ENCODE peak calls at places on chromosomes 7 and 10, in eight cellular contexts. One of them, this sample, is unnamed.

GRCh38 chr10:104350146-104350635 is 3.4 kb upstream of the CFAP58 start:
- DNase-seq in colonic mucosa: peak; percentile 31
- DNase-seq in HEK293T: peak; percentile 59
- DNase-seq in activated naive CD8-positive, alpha-beta T cell treated with anti-CD3 and anti-CD28 coated beads, Interleukin-2, amount 50 U/mL, for 24 hours: no peak
- DNase-seq in iris pigment epithelial cell: peak; percentile 81
- DNase-seq in NCI-H460: peak; percentile 74
- DNase-seq in fibroblast of lung: peak; percentile 85
- DNase-seq in EH: peak; percentile 74
- DNase-seq in this sample: peak; percentile 59

GRCh38 chr10:35585356-35585755 is 19.8 kb upstream of the GJD4 start:
- DNase-seq in fibroblast of lung: no peak
- DNase-seq in HEK293T: no peak
- DNase-seq in activated naive CD8-positive, alpha-beta T cell treated with anti-CD3 and anti-CD28 coated beads, Interleukin-2, amount 50 U/mL, for 24 hours: no peak
- DNase-seq in NCI-H460: no peak
- DNase-seq in iris pigment epithelial cell: no peak
- DNase-seq in colonic mucosa: no peak
- DNase-seq in EH: no peak
- DNase-seq in this sample: no peak

GRCh38 chr10:42618424-42618823 is 19.9 kb downstream of the ZNF33B start:
- DNase-seq in colonic mucosa: no peak
- DNase-seq in iris pigment epithelial cell: no peak
- DNase-seq in EH: no peak
- DNase-seq in fibroblast of lung: no peak
- DNase-seq in HEK293T: no peak
- DNase-seq in activated naive CD8-positive, alpha-beta T cell treated with anti-CD3 and anti-CD28 coated beads, Interleukin-2, amount 50 U/mL, for 24 hours: no peak
- DNase-seq in NCI-H460: no peak
- DNase-seq in this sample: no peak

GRCh38 chr10:86263907-86264306 is 102.7 kb downstream of the GRID1 start:
- DNase-seq in HEK293T: no peak
- DNase-seq in EH: no peak
- DNase-seq in colonic mucosa: no peak
- DNase-seq in iris pigment epithelial cell: no peak
- DNase-seq in activated naive CD8-positive, alpha-beta T cell treated with anti-CD3 and anti-CD28 coated beads, Interleukin-2, amount 50 U/mL, for 24 hours: no peak
- DNase-seq in NCI-H460: no peak
- DNase-seq in fibroblast of lung: no peak
- DNase-seq in this sample: no peak

GRCh38 chr10:80477-81105 is 31.5 kb upstream of the TUBB8 start:
- DNase-seq in NCI-H460: no peak
- DNase-seq in EH: no peak
- DNase-seq in activated naive CD8-positive, alpha-beta T cell treated with anti-CD3 and anti-CD28 coated beads, Interleukin-2, amount 50 U/mL, for 24 hours: no peak
- DNase-seq in HEK293T: no peak
- DNase-seq in colonic mucosa: no peak
- DNase-seq in iris pigment epithelial cell: no peak
- DNase-seq in fibroblast of lung: no peak
- DNase-seq in this sample: no peak

GRCh38 chr10:1374501-1374900 is 318.3 kb downstream of the WDR37 start:
- DNase-seq in NCI-H460: no peak
- DNase-seq in EH: no peak
- DNase-seq in iris pigment epithelial cell: no peak
- DNase-seq in activated naive CD8-positive, alpha-beta T cell treated with anti-CD3 and anti-CD28 coated beads, Interleukin-2, amount 50 U/mL, for 24 hours: no peak
- DNase-seq in colonic mucosa: peak; percentile 12
- DNase-seq in HEK293T: no peak
- DNase-seq in fibroblast of lung: no peak
- DNase-seq in this sample: no peak

GRCh38 chr10:129531969-129532660 is 65.1 kb downstream of the MGMT start:
- DNase-seq in fibroblast of lung: no peak
- DNase-seq in NCI-H460: no peak
- DNase-seq in EH: peak; percentile 33
- DNase-seq in activated naive CD8-positive, alpha-beta T cell treated with anti-CD3 and anti-CD28 coated beads, Interleukin-2, amount 50 U/mL, for 24 hours: no peak
- DNase-seq in colonic mucosa: no peak
- DNase-seq in HEK293T: no peak
- DNase-seq in iris pigment epithelial cell: peak; percentile 37
- DNase-seq in this sample: no peak

GRCh38 chr10:120917521-120918250 is 66.5 kb downstream of the WDR11 start:
- DNase-seq in NCI-H460: no peak
- DNase-seq in colonic mucosa: no peak
- DNase-seq in iris pigment epithelial cell: peak; percentile 32
- DNase-seq in HEK293T: no peak
- DNase-seq in EH: no peak
- DNase-seq in fibroblast of lung: no peak
- DNase-seq in activated naive CD8-positive, alpha-beta T cell treated with anti-CD3 and anti-CD28 coated beads, Interleukin-2, amount 50 U/mL, for 24 hours: no peak
- DNase-seq in this sample: no peak

GRCh38 chr7:4045975-4046374 is 636.1 kb upstream of the FOXK1 start:
- DNase-seq in activated naive CD8-positive, alpha-beta T cell treated with anti-CD3 and anti-CD28 coated beads, Interleukin-2, amount 50 U/mL, for 24 hours: no peak
- DNase-seq in EH: no peak
- DNase-seq in fibroblast of lung: no peak
- DNase-seq in iris pigment epithelial cell: no peak
- DNase-seq in colonic mucosa: no peak
- DNase-seq in NCI-H460: no peak
- DNase-seq in HEK293T: no peak
- DNase-seq in this sample: no peak

GRCh38 chr10:55629792-55630490 is 731.1 kb downstream of the ZWINT start:
- DNase-seq in colonic mucosa: peak; percentile 20
- DNase-seq in activated naive CD8-positive, alpha-beta T cell treated with anti-CD3 and anti-CD28 coated beads, Interleukin-2, amount 50 U/mL, for 24 hours: no peak
- DNase-seq in HEK293T: peak; percentile 40
- DNase-seq in NCI-H460: peak; percentile 81
- DNase-seq in iris pigment epithelial cell: peak; percentile 56
- DNase-seq in EH: peak; percentile 1
- DNase-seq in fibroblast of lung: peak; percentile 76
- DNase-seq in this sample: no peak

GRCh38 chr7:11775401-11775800 is 56.6 kb downstream of the THSD7A start:
- DNase-seq in HEK293T: no peak
- DNase-seq in fibroblast of lung: no peak
- DNase-seq in EH: no peak
- DNase-seq in iris pigment epithelial cell: no peak
- DNase-seq in activated naive CD8-positive, alpha-beta T cell treated with anti-CD3 and anti-CD28 coated beads, Interleukin-2, amount 50 U/mL, for 24 hours: no peak
- DNase-seq in colonic mucosa: no peak
- DNase-seq in NCI-H460: no peak
- DNase-seq in this sample: no peak

GRCh38 chr7:100029591-100029990 is 14.2 kb downstream of the ZKSCAN1 start:
- DNase-seq in EH: no peak
- DNase-seq in HEK293T: no peak
- DNase-seq in activated naive CD8-positive, alpha-beta T cell treated with anti-CD3 and anti-CD28 coated beads, Interleukin-2, amount 50 U/mL, for 24 hours: no peak
- DNase-seq in iris pigment epithelial cell: no peak
- DNase-seq in NCI-H460: no peak
- DNase-seq in fibroblast of lung: no peak
- DNase-seq in colonic mucosa: no peak
- DNase-seq in this sample: no peak

GRCh38 chr7:30698481-30698880 is 16.2 kb upstream of the CRHR2 start:
- DNase-seq in NCI-H460: no peak
- DNase-seq in HEK293T: no peak
- DNase-seq in colonic mucosa: no peak
- DNase-seq in EH: no peak
- DNase-seq in iris pigment epithelial cell: no peak
- DNase-seq in fibroblast of lung: no peak
- DNase-seq in activated naive CD8-positive, alpha-beta T cell treated with anti-CD3 and anti-CD28 coated beads, Interleukin-2, amount 50 U/mL, for 24 hours: no peak
- DNase-seq in this sample: no peak

GRCh38 chr10:96287392-96288105 is 16.2 kb upstream of the BLNK start:
- DNase-seq in fibroblast of lung: peak; percentile 2
- DNase-seq in NCI-H460: no peak
- DNase-seq in activated naive CD8-positive, alpha-beta T cell treated with anti-CD3 and anti-CD28 coated beads, Interleukin-2, amount 50 U/mL, for 24 hours: no peak
- DNase-seq in EH: no peak
- DNase-seq in HEK293T: no peak
- DNase-seq in colonic mucosa: peak; percentile 64
- DNase-seq in iris pigment epithelial cell: no peak
- DNase-seq in this sample: no peak

GRCh38 chr10:4596951-4597350 is 229.1 kb upstream of the AKR1E2 start:
- DNase-seq in HEK293T: no peak
- DNase-seq in iris pigment epithelial cell: peak; percentile 3
- DNase-seq in activated naive CD8-positive, alpha-beta T cell treated with anti-CD3 and anti-CD28 coated beads, Interleukin-2, amount 50 U/mL, for 24 hours: no peak
- DNase-seq in EH: peak; percentile 38
- DNase-seq in colonic mucosa: no peak
- DNase-seq in fibroblast of lung: no peak
- DNase-seq in NCI-H460: no peak
- DNase-seq in this sample: no peak

GRCh38 chr7:44522315-44522714 is 18.8 kb downstream of the NPC1L1 start:
- DNase-seq in iris pigment epithelial cell: no peak
- DNase-seq in activated naive CD8-positive, alpha-beta T cell treated with anti-CD3 and anti-CD28 coated beads, Interleukin-2, amount 50 U/mL, for 24 hours: no peak
- DNase-seq in NCI-H460: no peak
- DNase-seq in fibroblast of lung: no peak
- DNase-seq in EH: no peak
- DNase-seq in HEK293T: no peak
- DNase-seq in colonic mucosa: no peak
- DNase-seq in this sample: no peak

GRCh38 chr7:129514683-129515082 is 12.4 kb downstream of the SMKR1 start:
- DNase-seq in fibroblast of lung: no peak
- DNase-seq in iris pigment epithelial cell: peak; percentile 63
- DNase-seq in colonic mucosa: no peak
- DNase-seq in HEK293T: no peak
- DNase-seq in EH: peak; percentile 25
- DNase-seq in NCI-H460: no peak
- DNase-seq in activated naive CD8-positive, alpha-beta T cell treated with anti-CD3 and anti-CD28 coated beads, Interleukin-2, amount 50 U/mL, for 24 hours: no peak
- DNase-seq in this sample: no peak

GRCh38 chr10:35336921-35337741 is 822 bp downstream of the CCNY start:
- DNase-seq in NCI-H460: no peak
- DNase-seq in activated naive CD8-positive, alpha-beta T cell treated with anti-CD3 and anti-CD28 coated beads, Interleukin-2, amount 50 U/mL, for 24 hours: peak; percentile 56
- DNase-seq in EH: peak; percentile 41
- DNase-seq in iris pigment epithelial cell: peak; percentile 38
- DNase-seq in colonic mucosa: peak; percentile 45
- DNase-seq in HEK293T: peak; percentile 36
- DNase-seq in fibroblast of lung: no peak
- DNase-seq in this sample: peak; percentile 45

GRCh38 chr7:46463170-46463569 is 542.1 kb upstream of the IGFBP3 start:
- DNase-seq in iris pigment epithelial cell: no peak
- DNase-seq in activated naive CD8-positive, alpha-beta T cell treated with anti-CD3 and anti-CD28 coated beads, Interleukin-2, amount 50 U/mL, for 24 hours: no peak
- DNase-seq in NCI-H460: no peak
- DNase-seq in HEK293T: no peak
- DNase-seq in colonic mucosa: no peak
- DNase-seq in fibroblast of lung: no peak
- DNase-seq in EH: no peak
- DNase-seq in this sample: no peak

GRCh38 chr10:124693396-124693795 is 50.8 kb downstream of the FAM53B start:
- DNase-seq in NCI-H460: no peak
- DNase-seq in HEK293T: peak; percentile 39
- DNase-seq in colonic mucosa: no peak
- DNase-seq in iris pigment epithelial cell: no peak
- DNase-seq in EH: no peak
- DNase-seq in fibroblast of lung: no peak
- DNase-seq in activated naive CD8-positive, alpha-beta T cell treated with anti-CD3 and anti-CD28 coated beads, Interleukin-2, amount 50 U/mL, for 24 hours: no peak
- DNase-seq in this sample: no peak

GRCh38 chr10:86317949-86318725 is 48.5 kb downstream of the GRID1 start:
- DNase-seq in EH: no peak
- DNase-seq in NCI-H460: no peak
- DNase-seq in activated naive CD8-positive, alpha-beta T cell treated with anti-CD3 and anti-CD28 coated beads, Interleukin-2, amount 50 U/mL, for 24 hours: no peak
- DNase-seq in fibroblast of lung: no peak
- DNase-seq in HEK293T: no peak
- DNase-seq in colonic mucosa: no peak
- DNase-seq in iris pigment epithelial cell: no peak
- DNase-seq in this sample: no peak

GRCh38 chr7:78734626-78735025 is 718.8 kb downstream of the MAGI2 start:
- DNase-seq in NCI-H460: no peak
- DNase-seq in iris pigment epithelial cell: no peak
- DNase-seq in HEK293T: no peak
- DNase-seq in fibroblast of lung: no peak
- DNase-seq in activated naive CD8-positive, alpha-beta T cell treated with anti-CD3 and anti-CD28 coated beads, Interleukin-2, amount 50 U/mL, for 24 hours: no peak
- DNase-seq in colonic mucosa: no peak
- DNase-seq in EH: no peak
- DNase-seq in this sample: no peak

GRCh38 chr7:156985101-156985967 is 25.1 kb downstream of the MNX1 start:
- DNase-seq in HEK293T: no peak
- DNase-seq in NCI-H460: no peak
- DNase-seq in colonic mucosa: peak; percentile 15
- DNase-seq in fibroblast of lung: no peak
- DNase-seq in EH: no peak
- DNase-seq in iris pigment epithelial cell: no peak
- DNase-seq in activated naive CD8-positive, alpha-beta T cell treated with anti-CD3 and anti-CD28 coated beads, Interleukin-2, amount 50 U/mL, for 24 hours: no peak
- DNase-seq in this sample: no peak

GRCh38 chr7:75866497-75867389 is 12.1 kb upstream of the RHBDD2 start:
- DNase-seq in NCI-H460: peak; percentile 70
- DNase-seq in fibroblast of lung: peak; percentile 77
- DNase-seq in activated naive CD8-positive, alpha-beta T cell treated with anti-CD3 and anti-CD28 coated beads, Interleukin-2, amount 50 U/mL, for 24 hours: peak; percentile 41
- DNase-seq in iris pigment epithelial cell: peak; percentile 78
- DNase-seq in EH: peak; percentile 72
- DNase-seq in colonic mucosa: peak; percentile 56
- DNase-seq in HEK293T: peak; percentile 76
- DNase-seq in this sample: peak; percentile 64

GRCh38 chr10:120788756-120789155 is 62.4 kb upstream of the WDR11 start:
- DNase-seq in EH: no peak
- DNase-seq in iris pigment epithelial cell: peak; percentile 1
- DNase-seq in HEK293T: no peak
- DNase-seq in fibroblast of lung: no peak
- DNase-seq in NCI-H460: no peak
- DNase-seq in colonic mucosa: no peak
- DNase-seq in activated naive CD8-positive, alpha-beta T cell treated with anti-CD3 and anti-CD28 coated beads, Interleukin-2, amount 50 U/mL, for 24 hours: no peak
- DNase-seq in this sample: no peak